ENCODE peak calls at places on chromosomes 16 and 17, in five cellular contexts. One of them, this sample, is unnamed.

GRCh38 chr16:64184156-64184555 is 937.7 kb downstream of the CDH11 start:
- DNase-seq in thoracic aorta: no peak
- DNase-seq in left ventricle myocardium inferior: no peak
- DNase-seq in lower lobe of right lung: no peak
- DNase-seq in fibroblast of lung: peak
- DNase-seq in this sample: no peak

GRCh38 chr17:18021372-18021771 is 17.6 kb downstream of the ATPAF2 start:
- DNase-seq in thoracic aorta: no peak
- DNase-seq in left ventricle myocardium inferior: no peak
- DNase-seq in lower lobe of right lung: no peak
- DNase-seq in fibroblast of lung: no peak
- DNase-seq in this sample: no peak

GRCh38 chr16:73231969-73232554 is 184.1 kb upstream of the ZFHX3 start:
- DNase-seq in thoracic aorta: no peak
- DNase-seq in left ventricle myocardium inferior: no peak
- DNase-seq in lower lobe of right lung: no peak
- DNase-seq in fibroblast of lung: no peak
- DNase-seq in this sample: no peak

GRCh38 chr16:89574681-89575246 is 794 bp upstream of the CPNE7 start:
- DNase-seq in thoracic aorta: no peak
- DNase-seq in left ventricle myocardium inferior: peak
- DNase-seq in lower lobe of right lung: peak
- DNase-seq in fibroblast of lung: peak
- DNase-seq in this sample: peak

GRCh38 chr17:17569691-17570090 is 21.8 kb downstream of the PEMT start:
- DNase-seq in thoracic aorta: no peak
- DNase-seq in left ventricle myocardium inferior: peak
- DNase-seq in lower lobe of right lung: no peak
- DNase-seq in fibroblast of lung: no peak
- DNase-seq in this sample: no peak

GRCh38 chr17:65293584-65294183 is 156.5 kb downstream of the RGS9 start:
- DNase-seq in thoracic aorta: no peak
- DNase-seq in left ventricle myocardium inferior: no peak
- DNase-seq in lower lobe of right lung: no peak
- DNase-seq in fibroblast of lung: no peak
- DNase-seq in this sample: no peak

GRCh38 chr17:28008526-28008925 is 34.0 kb upstream of the NLK start:
- DNase-seq in thoracic aorta: no peak
- DNase-seq in left ventricle myocardium inferior: peak
- DNase-seq in lower lobe of right lung: no peak
- DNase-seq in fibroblast of lung: peak
- DNase-seq in this sample: no peak

GRCh38 chr17:1961187-1961586 is 63.9 kb downstream of the RTN4RL1 start:
- DNase-seq in thoracic aorta: no peak
- DNase-seq in left ventricle myocardium inferior: no peak
- DNase-seq in lower lobe of right lung: no peak
- DNase-seq in fibroblast of lung: no peak
- DNase-seq in this sample: no peak

GRCh38 chr17:2511462-2512369 is at the start of gene METTL16:
- DNase-seq in thoracic aorta: peak
- DNase-seq in left ventricle myocardium inferior: peak
- DNase-seq in lower lobe of right lung: peak
- DNase-seq in fibroblast of lung: peak
- DNase-seq in this sample: peak

DNA sequence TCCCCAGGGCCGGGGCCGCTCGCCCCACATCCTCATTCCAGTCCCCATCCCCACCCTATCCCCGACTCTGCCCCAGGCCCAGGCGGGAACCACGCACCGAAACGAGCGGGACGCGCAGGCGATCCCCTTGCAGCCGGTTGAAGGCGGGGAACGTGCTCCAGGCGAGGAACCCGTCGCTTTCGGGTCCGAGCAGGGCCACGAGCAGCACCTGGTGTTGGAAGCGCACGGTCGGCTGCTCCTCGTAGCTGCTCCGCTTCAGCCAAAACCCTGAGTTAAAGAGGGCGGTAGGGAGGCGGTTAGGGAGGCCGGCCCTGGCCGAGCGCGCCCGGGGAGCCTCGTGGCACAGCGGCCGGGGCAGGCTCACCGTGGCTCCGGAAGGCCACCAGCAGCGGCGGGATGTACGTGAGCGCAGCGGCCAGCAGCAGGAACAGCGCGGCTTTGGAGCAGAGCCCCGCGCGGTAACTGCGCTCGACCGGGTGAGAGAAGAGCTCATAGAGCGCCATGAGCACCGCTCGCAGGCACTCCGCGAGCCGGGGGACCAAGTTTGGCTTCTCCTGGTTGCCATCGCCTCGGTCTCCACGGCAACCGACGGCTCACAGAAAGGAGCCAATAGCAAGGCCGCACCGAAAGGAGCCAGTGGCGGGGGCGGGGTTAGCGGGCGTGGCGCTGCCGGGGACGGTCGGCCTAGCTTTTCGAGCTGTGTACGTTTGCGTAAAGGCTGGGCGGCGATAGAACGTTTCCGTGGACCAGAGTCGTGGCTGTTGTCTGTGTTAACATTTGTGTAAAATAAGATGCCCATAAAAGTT is at the start of gene TMEM231:
- DNase-seq in thoracic aorta: peak
- DNase-seq in left ventricle myocardium inferior: peak
- DNase-seq in lower lobe of right lung: peak
- DNase-seq in fibroblast of lung: peak
- DNase-seq in this sample: peak
- TF ChIP-seq CTCF in thoracic aorta: no peak
- TF ChIP-seq CTCF in left ventricle myocardium inferior: peak
- TF ChIP-seq CTCF in lower lobe of right lung: no peak
- TF ChIP-seq CTCF in fibroblast of lung: no peak
- TF ChIP-seq CTCF in this sample: no peak

GRCh38 chr16:82456683-82457082 is 170.1 kb upstream of the CDH13 start:
- DNase-seq in thoracic aorta: no peak
- DNase-seq in left ventricle myocardium inferior: peak
- DNase-seq in lower lobe of right lung: peak
- DNase-seq in fibroblast of lung: peak
- DNase-seq in this sample: peak
- TF ChIP-seq CTCF in thoracic aorta: peak
- TF ChIP-seq CTCF in left ventricle myocardium inferior: peak
- TF ChIP-seq CTCF in lower lobe of right lung: peak
- TF ChIP-seq CTCF in fibroblast of lung: peak
- TF ChIP-seq CTCF in this sample: peak

GRCh38 chr17:82155606-82156005 is 57.0 kb downstream of the CCDC57 start:
- DNase-seq in thoracic aorta: no peak
- DNase-seq in left ventricle myocardium inferior: no peak
- DNase-seq in lower lobe of right lung: no peak
- DNase-seq in fibroblast of lung: no peak
- DNase-seq in this sample: no peak
- TF ChIP-seq CTCF in thoracic aorta: no peak
- TF ChIP-seq CTCF in left ventricle myocardium inferior: no peak
- TF ChIP-seq CTCF in lower lobe of right lung: no peak
- TF ChIP-seq CTCF in fibroblast of lung: no peak
- TF ChIP-seq CTCF in this sample: no peak

GRCh38 chr17:7587420-7587786 is 2.5 kb downstream of the SOX15 start:
- DNase-seq in thoracic aorta: no peak
- DNase-seq in left ventricle myocardium inferior: no peak
- DNase-seq in lower lobe of right lung: no peak
- DNase-seq in fibroblast of lung: peak
- DNase-seq in this sample: no peak
- TF ChIP-seq CTCF in thoracic aorta: no peak
- TF ChIP-seq CTCF in left ventricle myocardium inferior: no peak
- TF ChIP-seq CTCF in lower lobe of right lung: no peak
- TF ChIP-seq CTCF in fibroblast of lung: no peak
- TF ChIP-seq CTCF in this sample: no peak

DNA sequence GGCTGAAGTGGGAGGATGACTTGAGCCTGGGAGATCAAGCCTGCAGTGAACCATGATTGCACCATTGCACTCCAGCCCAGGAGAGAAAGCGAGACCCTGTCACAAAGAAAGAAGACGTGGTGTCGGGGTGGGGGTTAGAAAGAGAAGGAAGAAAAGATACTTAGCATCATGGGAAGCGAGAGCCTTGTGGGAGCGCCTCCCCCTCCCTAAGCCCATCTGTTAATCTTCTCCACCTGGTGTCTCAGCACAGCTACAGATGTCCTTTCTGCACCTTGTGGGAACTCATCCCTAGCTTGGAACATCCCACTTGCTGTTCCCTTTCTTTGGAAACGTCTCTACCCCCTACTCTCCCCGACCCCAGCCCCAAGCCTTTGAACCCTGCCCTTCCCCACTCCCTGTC is 6.0 kb downstream of the ZNF688 start:
- DNase-seq in thoracic aorta: no peak
- DNase-seq in left ventricle myocardium inferior: no peak
- DNase-seq in lower lobe of right lung: no peak
- DNase-seq in fibroblast of lung: no peak
- DNase-seq in this sample: no peak
- TF ChIP-seq CTCF in thoracic aorta: no peak
- TF ChIP-seq CTCF in left ventricle myocardium inferior: no peak
- TF ChIP-seq CTCF in lower lobe of right lung: no peak
- TF ChIP-seq CTCF in fibroblast of lung: no peak
- TF ChIP-seq CTCF in this sample: no peak

DNA sequence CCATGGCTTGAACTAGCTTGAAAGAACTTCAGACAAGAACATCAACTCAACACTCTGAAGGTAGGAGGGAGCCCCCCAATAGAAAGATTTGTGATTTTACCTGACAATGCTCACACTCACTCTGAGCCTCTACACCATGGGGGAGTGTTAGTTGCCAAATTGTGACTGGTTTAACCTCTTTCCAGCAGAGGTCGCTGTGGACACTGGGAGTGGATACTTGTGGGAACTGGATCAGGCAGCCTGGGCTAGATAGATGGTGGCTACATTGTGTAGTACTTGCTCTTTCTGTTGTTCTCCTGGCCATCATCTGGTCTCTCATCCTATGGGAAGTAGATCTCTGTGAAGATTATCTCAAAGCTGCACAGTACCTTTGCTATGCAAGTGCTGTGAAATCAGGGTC is 2.9 kb downstream of the SMPD3 start:
- DNase-seq in thoracic aorta: no peak
- DNase-seq in left ventricle myocardium inferior: no peak
- DNase-seq in lower lobe of right lung: no peak
- DNase-seq in fibroblast of lung: peak
- DNase-seq in this sample: no peak
- TF ChIP-seq CTCF in thoracic aorta: no peak
- TF ChIP-seq CTCF in left ventricle myocardium inferior: peak
- TF ChIP-seq CTCF in lower lobe of right lung: peak
- TF ChIP-seq CTCF in fibroblast of lung: peak
- TF ChIP-seq CTCF in this sample: peak

DNA sequence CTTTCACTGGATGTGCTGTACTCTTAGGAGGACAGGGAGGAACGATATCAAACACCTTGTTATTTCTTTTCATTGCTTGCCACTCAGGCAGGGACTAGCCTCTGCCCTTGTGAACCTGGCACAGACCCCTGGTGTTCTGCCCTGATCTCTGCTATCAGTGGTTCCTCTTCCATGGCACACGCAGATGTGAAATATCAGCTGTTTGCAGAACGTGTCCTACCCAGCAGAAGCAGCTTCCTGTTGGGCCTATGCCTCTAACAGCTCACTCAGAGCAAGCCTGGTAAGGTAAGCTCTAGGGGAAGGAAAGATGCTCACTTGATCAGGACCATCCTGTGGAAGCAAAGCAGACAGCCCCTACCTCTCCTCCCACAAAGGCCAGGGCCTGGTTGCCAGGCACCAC is 41.1 kb upstream of the GFOD2 start:
- DNase-seq in thoracic aorta: no peak
- DNase-seq in left ventricle myocardium inferior: no peak
- DNase-seq in lower lobe of right lung: no peak
- DNase-seq in fibroblast of lung: no peak
- DNase-seq in this sample: no peak
- TF ChIP-seq CTCF in thoracic aorta: no peak
- TF ChIP-seq CTCF in left ventricle myocardium inferior: no peak
- TF ChIP-seq CTCF in lower lobe of right lung: no peak
- TF ChIP-seq CTCF in fibroblast of lung: no peak
- TF ChIP-seq CTCF in this sample: no peak

This sample was measured in osteocyte.